ENCODE peak calls at places on chromosome 6, in eight cellular contexts. One of them, this sample, is unnamed.

GRCh38 chr6:100347901-100348550 is 116.7 kb downstream of the SIM1 start:
- DNase-seq in transverse colon: no peak
- DNase-seq in body of pancreas: no peak
- DNase-seq in breast epithelium: no peak
- DNase-seq in sigmoid colon: no peak
- DNase-seq in ovary: no peak
- DNase-seq in prostate gland: no peak
- DNase-seq in uterus: no peak
- DNase-seq in this sample: no peak

GRCh38 chr6:148144917-148145521 is 197.6 kb upstream of the SASH1 start:
- DNase-seq in ovary: peak; percentile 54
- DNase-seq in prostate gland: peak; percentile 60
- DNase-seq in body of pancreas: peak; percentile 69
- DNase-seq in sigmoid colon: peak; percentile 73
- DNase-seq in breast epithelium: peak; percentile 39
- DNase-seq in uterus: peak; percentile 60
- DNase-seq in transverse colon: peak; percentile 72
- DNase-seq in this sample: peak; percentile 67

GRCh38 chr6:156807028-156807427 is 29.9 kb downstream of the ARID1B start:
- DNase-seq in sigmoid colon: no peak
- DNase-seq in breast epithelium: no peak
- DNase-seq in transverse colon: no peak
- DNase-seq in ovary: no peak
- DNase-seq in prostate gland: no peak
- DNase-seq in uterus: no peak
- DNase-seq in body of pancreas: no peak
- DNase-seq in this sample: no peak

GRCh38 chr6:10518461-10519216 is 2.5 kb upstream of the GCNT2 start:
- DNase-seq in body of pancreas: peak; percentile 53
- DNase-seq in uterus: no peak
- DNase-seq in prostate gland: peak; percentile 41
- DNase-seq in transverse colon: peak; percentile 27
- DNase-seq in sigmoid colon: no peak
- DNase-seq in ovary: no peak
- DNase-seq in breast epithelium: peak; percentile 46
- DNase-seq in this sample: no peak

GRCh38 chr6:7050911-7051779 is 56.6 kb upstream of the RREB1 start:
- DNase-seq in transverse colon: peak; percentile 87
- DNase-seq in uterus: peak; percentile 40
- DNase-seq in breast epithelium: no peak
- DNase-seq in ovary: peak; percentile 39
- DNase-seq in body of pancreas: peak; percentile 57
- DNase-seq in prostate gland: peak; percentile 21
- DNase-seq in sigmoid colon: peak; percentile 69
- DNase-seq in this sample: peak; percentile 63

GRCh38 chr6:16090452-16090851 is 38.4 kb upstream of the MYLIP start:
- DNase-seq in uterus: no peak
- DNase-seq in sigmoid colon: no peak
- DNase-seq in breast epithelium: no peak
- DNase-seq in prostate gland: no peak
- DNase-seq in ovary: no peak
- DNase-seq in transverse colon: no peak
- DNase-seq in body of pancreas: no peak
- DNase-seq in this sample: no peak

GRCh38 chr6:97293198-97293696 is 10.2 kb upstream of the MMS22L start:
- DNase-seq in ovary: no peak
- DNase-seq in sigmoid colon: no peak
- DNase-seq in body of pancreas: no peak
- DNase-seq in prostate gland: no peak
- DNase-seq in breast epithelium: no peak
- DNase-seq in transverse colon: no peak
- DNase-seq in uterus: no peak
- DNase-seq in this sample: no peak

GRCh38 chr6:148396926-148397325 is 54.3 kb downstream of the SASH1 start:
- DNase-seq in uterus: no peak
- DNase-seq in breast epithelium: no peak
- DNase-seq in prostate gland: no peak
- DNase-seq in body of pancreas: no peak
- DNase-seq in transverse colon: no peak
- DNase-seq in ovary: no peak
- DNase-seq in sigmoid colon: no peak
- DNase-seq in this sample: no peak

GRCh38 chr6:41037107-41037900 is 1.7 kb downstream of the UNC5CL start:
- DNase-seq in uterus: no peak
- DNase-seq in breast epithelium: no peak
- DNase-seq in ovary: no peak
- DNase-seq in body of pancreas: no peak
- DNase-seq in prostate gland: no peak
- DNase-seq in transverse colon: no peak
- DNase-seq in sigmoid colon: no peak
- DNase-seq in this sample: no peak

GRCh38 chr6:138004423-138005287 is 102.6 kb downstream of the PERP start:
- DNase-seq in uterus: no peak
- DNase-seq in transverse colon: no peak
- DNase-seq in breast epithelium: no peak
- DNase-seq in prostate gland: no peak
- DNase-seq in body of pancreas: no peak
- DNase-seq in ovary: no peak
- DNase-seq in sigmoid colon: no peak
- DNase-seq in this sample: no peak

GRCh38 chr6:72669324-72669723 is 47.5 kb downstream of the KCNQ5 start:
- DNase-seq in prostate gland: no peak
- DNase-seq in transverse colon: no peak
- DNase-seq in breast epithelium: no peak
- DNase-seq in uterus: no peak
- DNase-seq in ovary: no peak
- DNase-seq in sigmoid colon: no peak
- DNase-seq in body of pancreas: no peak
- DNase-seq in this sample: no peak

GRCh38 chr6:159217595-159218275 is 48.5 kb downstream of the FNDC1 start:
- DNase-seq in sigmoid colon: no peak
- DNase-seq in breast epithelium: no peak
- DNase-seq in ovary: no peak
- DNase-seq in uterus: no peak
- DNase-seq in prostate gland: no peak
- DNase-seq in transverse colon: no peak
- DNase-seq in body of pancreas: peak; percentile 49
- DNase-seq in this sample: no peak

GRCh38 chr6:6362051-6362450 is 41.6 kb upstream of the F13A1 start:
- DNase-seq in ovary: no peak
- DNase-seq in prostate gland: no peak
- DNase-seq in uterus: no peak
- DNase-seq in breast epithelium: no peak
- DNase-seq in transverse colon: no peak
- DNase-seq in body of pancreas: no peak
- DNase-seq in sigmoid colon: no peak
- DNase-seq in this sample: no peak

GRCh38 chr6:11538799-11539468 is 1.4 kb downstream of the TMEM170B start:
- DNase-seq in body of pancreas: no peak
- DNase-seq in uterus: no peak
- DNase-seq in sigmoid colon: no peak
- DNase-seq in breast epithelium: no peak
- DNase-seq in ovary: no peak
- DNase-seq in prostate gland: no peak
- DNase-seq in transverse colon: no peak
- DNase-seq in this sample: no peak

GRCh38 chr6:113585246-113585645 is 271.9 kb upstream of the MARCKS start:
- DNase-seq in body of pancreas: no peak
- DNase-seq in transverse colon: no peak
- DNase-seq in uterus: no peak
- DNase-seq in sigmoid colon: no peak
- DNase-seq in prostate gland: no peak
- DNase-seq in breast epithelium: no peak
- DNase-seq in ovary: no peak
- DNase-seq in this sample: no peak

GRCh38 chr6:162258647-162259046 is 468.9 kb downstream of the PRKN start:
- DNase-seq in breast epithelium: no peak
- DNase-seq in ovary: no peak
- DNase-seq in body of pancreas: no peak
- DNase-seq in uterus: no peak
- DNase-seq in prostate gland: no peak
- DNase-seq in transverse colon: no peak
- DNase-seq in sigmoid colon: no peak
- DNase-seq in this sample: no peak

GRCh38 chr6:63022631-63023030 is 188.6 kb upstream of the FKBP1C start:
- DNase-seq in body of pancreas: no peak
- DNase-seq in transverse colon: no peak
- DNase-seq in sigmoid colon: no peak
- DNase-seq in uterus: no peak
- DNase-seq in breast epithelium: no peak
- DNase-seq in ovary: no peak
- DNase-seq in prostate gland: no peak
- DNase-seq in this sample: no peak

GRCh38 chr6:89489078-89489477 is 56.1 kb downstream of the ANKRD6 start:
- DNase-seq in sigmoid colon: no peak
- DNase-seq in breast epithelium: no peak
- DNase-seq in prostate gland: no peak
- DNase-seq in transverse colon: no peak
- DNase-seq in body of pancreas: no peak
- DNase-seq in ovary: no peak
- DNase-seq in uterus: no peak
- DNase-seq in this sample: no peak
- TF ChIP-seq CTCF in sigmoid colon: no peak
- TF ChIP-seq CTCF in breast epithelium: no peak
- TF ChIP-seq CTCF in prostate gland: no peak
- TF ChIP-seq CTCF in transverse colon: no peak
- TF ChIP-seq CTCF in body of pancreas: no peak
- TF ChIP-seq CTCF in ovary: no peak
- TF ChIP-seq CTCF in uterus: no peak
- TF ChIP-seq CTCF in this sample: no peak

DNA sequence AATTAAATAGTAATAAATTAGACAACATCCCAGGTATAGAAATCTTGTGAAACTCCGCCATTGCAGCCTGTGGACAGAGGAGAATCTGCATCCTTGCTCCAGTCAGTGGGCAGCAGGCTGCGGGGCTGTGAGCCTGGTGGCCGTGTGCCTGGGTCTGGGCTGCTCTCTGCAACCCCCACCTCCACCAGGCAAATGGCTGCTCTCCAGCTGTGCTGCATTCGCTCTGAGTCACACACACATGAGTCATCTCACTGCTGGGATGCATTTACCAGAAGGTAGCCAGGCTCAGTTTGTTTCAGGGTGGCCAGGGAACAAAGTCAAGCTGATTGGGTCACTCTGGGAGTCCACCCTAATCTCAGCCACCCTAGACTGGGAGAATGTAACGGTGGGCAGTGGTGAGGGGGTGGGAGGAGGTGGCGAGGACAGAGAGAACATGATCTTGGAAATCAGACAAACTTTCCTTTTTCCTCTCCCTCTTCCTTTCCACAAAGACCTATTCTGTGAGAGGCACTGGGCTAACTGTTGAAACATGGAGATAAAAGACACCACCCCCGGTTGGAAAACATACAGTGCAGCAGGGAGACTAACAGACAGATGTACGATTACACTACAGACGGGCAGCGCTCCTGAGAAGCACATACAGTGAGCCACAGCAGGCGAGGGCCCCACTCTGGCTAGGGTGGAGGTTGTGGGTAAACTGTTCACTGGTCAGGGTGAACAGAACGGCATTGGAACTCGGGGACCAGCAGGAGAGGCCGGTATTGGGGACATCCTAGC is 59.2 kb downstream of the TRAM2 start:
- DNase-seq in ovary: peak; percentile 92
- DNase-seq in uterus: peak; percentile 92
- DNase-seq in breast epithelium: peak; percentile 78
- DNase-seq in sigmoid colon: peak; percentile 96
- DNase-seq in body of pancreas: peak; percentile 83
- DNase-seq in prostate gland: peak; percentile 56
- DNase-seq in transverse colon: peak; percentile 76
- DNase-seq in this sample: peak; percentile 86
- H3K4me3 ChIP-seq in ovary: no peak overlapping the region
- H3K4me3 ChIP-seq in uterus: no peak overlapping the region
- H3K4me3 ChIP-seq in breast epithelium: peak overlapping the region; percentile 29
- H3K4me3 ChIP-seq in sigmoid colon: no peak overlapping the region
- H3K4me3 ChIP-seq in body of pancreas: no peak overlapping the region
- H3K4me3 ChIP-seq in prostate gland: no peak overlapping the region
- H3K4me3 ChIP-seq in transverse colon: no peak overlapping the region
- H3K4me3 ChIP-seq in this sample: peak overlapping the region; percentile 3

GRCh38 chr6:53793318-53793975 is 1.4 kb upstream of the LRRC1 start:
- DNase-seq in transverse colon: peak; percentile 70
- DNase-seq in breast epithelium: peak; percentile 31
- DNase-seq in uterus: peak; percentile 28
- DNase-seq in sigmoid colon: peak; percentile 67
- DNase-seq in body of pancreas: peak; percentile 79
- DNase-seq in prostate gland: peak; percentile 81
- DNase-seq in ovary: peak; percentile 28
- DNase-seq in this sample: peak; percentile 43

GRCh38 chr6:53795702-53796450 is 1.1 kb downstream of the LRRC1 start:
- DNase-seq in uterus: peak; percentile 20
- DNase-seq in sigmoid colon: peak; percentile 83
- DNase-seq in body of pancreas: peak; percentile 53
- DNase-seq in prostate gland: peak; percentile 36
- DNase-seq in breast epithelium: no peak
- DNase-seq in ovary: peak; percentile 20
- DNase-seq in transverse colon: peak; percentile 58
- DNase-seq in this sample: peak; percentile 44

GRCh38 chr6:53794073-53794719 is 609 bp upstream of the LRRC1 start:
- DNase-seq in body of pancreas: peak; percentile 64
- DNase-seq in sigmoid colon: peak; percentile 86
- DNase-seq in uterus: peak; percentile 47
- DNase-seq in breast epithelium: peak; percentile 37
- DNase-seq in transverse colon: peak; percentile 86
- DNase-seq in prostate gland: peak; percentile 72
- DNase-seq in ovary: peak; percentile 51
- DNase-seq in this sample: peak; percentile 53

GRCh38 chr6:53795254-53795701 is 473 bp downstream of the LRRC1 start:
- DNase-seq in sigmoid colon: no peak
- DNase-seq in transverse colon: peak; percentile 39
- DNase-seq in ovary: no peak
- DNase-seq in breast epithelium: no peak
- DNase-seq in prostate gland: peak; percentile 29
- DNase-seq in body of pancreas: peak; percentile 36
- DNase-seq in uterus: no peak
- DNase-seq in this sample: no peak

DNA sequence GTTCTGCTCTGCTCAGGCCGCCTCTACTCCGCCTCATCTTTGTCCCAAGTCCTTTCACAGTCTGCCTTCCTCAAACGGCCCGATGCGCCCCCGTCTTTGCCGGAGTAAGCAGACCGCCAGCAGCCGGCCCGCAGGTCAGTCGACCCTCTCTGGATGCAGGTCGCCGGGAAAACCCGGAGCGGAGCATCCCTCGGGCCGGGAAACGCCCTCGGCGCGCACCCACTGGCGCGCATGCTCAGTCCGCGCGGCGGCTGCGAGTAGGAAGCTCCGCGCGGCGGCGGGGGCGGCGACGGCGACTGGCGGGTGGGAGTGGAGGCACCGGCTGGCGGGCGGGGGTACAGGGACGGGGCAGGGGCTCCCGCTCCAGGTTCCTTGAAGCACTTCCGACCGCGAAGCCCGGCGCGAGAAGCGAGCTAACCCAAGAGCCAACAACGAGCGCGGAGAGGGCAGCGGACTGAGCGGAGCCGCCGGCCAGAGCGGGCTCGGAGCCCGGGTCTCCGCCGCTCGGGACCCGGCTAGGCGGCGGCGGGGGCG is at the start of gene LRRC1:
- DNase-seq in sigmoid colon: peak; percentile 95
- DNase-seq in breast epithelium: peak; percentile 73
- DNase-seq in uterus: peak; percentile 93
- DNase-seq in prostate gland: peak; percentile 90
- DNase-seq in ovary: peak; percentile 89
- DNase-seq in body of pancreas: peak; percentile 92
- DNase-seq in transverse colon: peak; percentile 95
- DNase-seq in this sample: peak; percentile 93
- TF ChIP-seq POLR2A in sigmoid colon: peak; percentile 24
- TF ChIP-seq POLR2A in breast epithelium: peak; percentile 55
- TF ChIP-seq POLR2A in uterus: peak; percentile 77
- TF ChIP-seq POLR2A in prostate gland: peak; percentile 73
- TF ChIP-seq POLR2A in ovary: peak; percentile 40
- TF ChIP-seq POLR2A in body of pancreas: peak; percentile 66
- TF ChIP-seq POLR2A in transverse colon: peak; percentile 66
- TF ChIP-seq POLR2A in this sample: peak; percentile 41

GRCh38 chr6:26054937-26055669 is 32.1 kb upstream of the HFE start:
- DNase-seq in ovary: peak; percentile 86
- DNase-seq in breast epithelium: peak; percentile 94
- DNase-seq in prostate gland: peak; percentile 92
- DNase-seq in sigmoid colon: peak; percentile 97
- DNase-seq in body of pancreas: peak; percentile 94
- DNase-seq in transverse colon: peak; percentile 90
- DNase-seq in uterus: peak; percentile 84
- DNase-seq in this sample: peak; percentile 92
- TF ChIP-seq CTCF in ovary: no peak
- TF ChIP-seq CTCF in breast epithelium: peak; percentile 68
- TF ChIP-seq CTCF in prostate gland: peak; percentile 59
- TF ChIP-seq CTCF in sigmoid colon: peak; percentile 34
- TF ChIP-seq CTCF in body of pancreas: no peak
- TF ChIP-seq CTCF in transverse colon: peak; percentile 66
- TF ChIP-seq CTCF in uterus: no peak
- TF ChIP-seq CTCF in this sample: peak; percentile 30

This sample was measured in right lobe of liver.